ENCODE peak calls at places on chromosomes 11 and 22, in nine cellular contexts. R is AG04450, V is AG10803, Y is heart right ventricle, T is brain microvascular endothelial cell, C is endodermal cell, B is DND-41, K is heart left ventricle, E is BE2C. S is an unnamed sample.

GRCh38 chr11:96338910-96339703 is 3.9 kb downstream of the MAML2 start:
- DNase-seq in Y (peak), V (peak), T (peak), E (no peak), B (peak), K (peak), R (no peak), C (peak), S (peak)

GRCh38 chr11:11149671-11150459 is 203.2 kb downstream of the CSNK2A3 start:
- DNase-seq in V (no peak), R (no peak), Y (no peak), B (no peak), E (no peak), C (peak), T (no peak), K (no peak), S (peak)

GRCh38 chr22:28283025-28283654 is 364.1 kb upstream of the PITPNB start:
- DNase-seq in V (peak), K (no peak), Y (peak), T (peak), B (no peak), C (no peak), R (no peak), E (no peak), S (no peak)

GRCh38 chr11:75105462-75105925 is 8.8 kb upstream of the OR2AT4 start:
- DNase-seq in E (peak), B (no peak), T (peak), V (no peak), R (no peak), Y (no peak), C (peak), K (no peak), S (no peak)

GRCh38 chr11:266676-267439 is 11.3 kb upstream of the NLRP6 start:
- DNase-seq in K (no peak), E (no peak), B (no peak), C (no peak), V (no peak), T (no peak), Y (no peak), R (no peak), S (peak)

GRCh38 chr11:33912405-33913361 is 20.8 kb upstream of the LMO2 start:
- DNase-seq in B (no peak), Y (no peak), T (peak), R (peak), C (no peak), K (no peak), E (no peak), V (peak), S (no peak)

GRCh38 chr11:86182976-86183584 is 61.5 kb upstream of the EED start:
- DNase-seq in Y (no peak), T (no peak), V (no peak), B (no peak), K (no peak), E (no peak), R (no peak), C (no peak), S (peak)

GRCh38 chr11:706957-707816 is 1.2 kb downstream of the EPS8L2 start:
- DNase-seq in C (peak), E (no peak), T (no peak), K (no peak), Y (no peak), R (no peak), V (peak), B (no peak), S (no peak)

GRCh38 chr22:49083607-49084006 is 744.1 kb downstream of the BRD1 start:
- DNase-seq in R (no peak), B (no peak), E (no peak), C (no peak), T (no peak), Y (no peak), V (no peak), K (no peak), S (no peak)

GRCh38 chr22:36194971-36195370 is 6.6 kb downstream of the APOL4 start:
- DNase-seq in E (peak), B (peak), V (peak), C (peak), Y (peak), K (peak), R (peak), T (peak), S (peak)

GRCh38 chr11:40273192-40273732 is 1186.2 kb downstream of the LRRC4C start:
- DNase-seq in B (no peak), V (no peak), T (no peak), Y (no peak), R (no peak), K (no peak), E (peak), C (no peak), S (no peak)

GRCh38 chr11:86116386-86116726 is 47.5 kb upstream of the PICALM start:
- DNase-seq in K (no peak), C (no peak), T (peak), V (peak), R (peak), B (no peak), Y (no peak), E (no peak), S (peak)

GRCh38 chr22:20422965-20423635 is 14.5 kb downstream of the SCARF2 start:
- DNase-seq in C (no peak), T (no peak), Y (peak), K (peak), V (peak), B (no peak), E (peak), R (no peak), S (no peak)

GRCh38 chr11:2562181-2562581 is 117.4 kb downstream of the KCNQ1 start:
- DNase-seq in E (peak), B (no peak), V (no peak), Y (no peak), C (peak), T (no peak), R (no peak), K (no peak), S (no peak)

GRCh38 chr11:132073787-132074186 is 703.4 kb downstream of the NTM start:
- DNase-seq in E (no peak), R (no peak), Y (no peak), C (no peak), K (no peak), T (no peak), B (no peak), V (no peak), S (no peak)

GRCh38 chr11:11787305-11788066 is 54.3 kb upstream of the USP47 start:
- DNase-seq in K (peak), E (peak), Y (peak), C (peak), V (peak), R (peak), T (peak), B (peak), S (peak)

GRCh38 chr11:61560751-61561150 is 20.1 kb downstream of the SYT7 start:
- DNase-seq in R (no peak), E (no peak), Y (no peak), V (no peak), K (no peak), B (no peak), T (no peak), C (no peak), S (no peak)

GRCh38 chr11:86747801-86748200 is 52.5 kb upstream of the PRSS23 start:
- DNase-seq in R (no peak), Y (no peak), T (no peak), K (no peak), B (no peak), E (no peak), C (no peak), V (no peak), S (no peak)

GRCh38 chr22:50242406-50242949 is 2.3 kb downstream of the TUBGCP6 start:
- DNase-seq in K (no peak), Y (no peak), B (no peak), T (no peak), C (no peak), R (no peak), E (no peak), V (no peak), S (no peak)

GRCh38 chr22:46569055-46569847 is 31.8 kb upstream of the CELSR1 start:
- DNase-seq in B (no peak), E (no peak), R (no peak), K (no peak), V (no peak), Y (no peak), T (no peak), C (no peak), S (no peak)

GRCh38 chr22:49429066-49429465 is 398.6 kb downstream of the BRD1 start:
- DNase-seq in R (no peak), T (no peak), C (no peak), E (no peak), Y (no peak), B (no peak), V (no peak), K (no peak), S (no peak)

GRCh38 chr11:115921540-115921939 is 417.3 kb upstream of the CADM1 start:
- DNase-seq in V (no peak), K (no peak), C (no peak), B (no peak), E (no peak), Y (no peak), R (no peak), T (no peak), S (no peak)

GRCh38 chr22:49850021-49850911 is 3.4 kb upstream of the ZBED4 start:
- DNase-seq in Y (no peak), C (no peak), B (no peak), T (no peak), E (no peak), K (no peak), V (no peak), R (no peak), S (no peak)

GRCh38 chr22:36192601-36193000 is 9.0 kb downstream of the APOL4 start:
- DNase-seq in K (no peak), Y (no peak), R (no peak), E (no peak), T (no peak), V (no peak), C (no peak), B (no peak), S (no peak)

GRCh38 chr22:49767355-49768062 is 60.2 kb downstream of the BRD1 start:
- DNase-seq in R (no peak), K (no peak), B (peak), V (peak), E (peak), C (peak), T (peak), Y (no peak), S (peak)

GRCh38 chr11:71119656-71120269 is 132.6 kb downstream of the SHANK2 start:
- DNase-seq in K (no peak), V (no peak), C (no peak), E (no peak), B (no peak), R (no peak), T (no peak), Y (no peak), S (no peak)

GRCh38 chr11:64317961-64318693 is at the start of gene PRDX5:
- DNase-seq in K (peak), B (peak), Y (peak), T (peak), R (peak), V (peak), C (peak), E (peak), S (peak)

GRCh38 chr11:68806931-68807844 is 34.5 kb downstream of the CPT1A start:
- DNase-seq in C (no peak), R (peak), Y (no peak), T (peak), E (no peak), B (no peak), V (peak), K (no peak), S (no peak)

GRCh38 chr22:24434472-24435322 is 7.3 kb downstream of the ADORA2A start:
- DNase-seq in K (peak), C (peak), V (no peak), E (no peak), T (peak), B (peak), R (no peak), Y (peak), S (peak)

GRCh38 chr11:80473562-80473961 is 1032.7 kb upstream of the TENM4 start:
- DNase-seq in Y (no peak), V (no peak), K (no peak), R (no peak), C (peak), B (no peak), T (no peak), E (no peak), S (no peak)

GRCh38 chr11:4211991-4212390 is 117.4 kb downstream of the RRM1 start:
- DNase-seq in Y (no peak), C (peak), V (no peak), K (no peak), E (no peak), T (no peak), R (no peak), B (no peak), S (no peak)

GRCh38 chr11:118742304-118742703 is 48.7 kb downstream of the DDX6 start:
- DNase-seq in Y (no peak), V (no peak), K (no peak), B (no peak), E (no peak), R (no peak), T (peak), C (no peak), S (no peak)

GRCh38 chr11:108167624-108168023 is 46.3 kb downstream of the ACAT1 start:
- DNase-seq in E (no peak), K (no peak), Y (no peak), B (no peak), R (no peak), V (no peak), T (no peak), C (no peak), S (no peak)

GRCh38 chr11:76768091-76769047 is 14.8 kb upstream of the TSKU start:
- DNase-seq in E (no peak), K (peak), R (no peak), B (peak), T (no peak), C (peak), V (peak), Y (no peak), S (peak)

GRCh38 chr11:67320691-67321090 is 17.4 kb downstream of the SSH3 start:
- DNase-seq in R (no peak), C (no peak), K (no peak), B (no peak), V (no peak), E (no peak), T (no peak), Y (no peak), S (no peak)

GRCh38 chr22:47053865-47054185 is 291.4 kb downstream of the TBC1D22A start:
- DNase-seq in K (no peak), B (no peak), Y (no peak), V (peak), E (no peak), R (peak), T (peak), C (no peak), S (no peak)

GRCh38 chr22:19882446-19883381 is 28.0 kb upstream of the GNB1L start:
- DNase-seq in B (no peak), V (no peak), Y (no peak), R (no peak), E (peak), C (peak), T (no peak), K (peak), S (peak)

GRCh38 chr11:15653191-15653590 is 538.5 kb downstream of the INSC start:
- DNase-seq in E (no peak), R (no peak), C (no peak), Y (no peak), T (no peak), V (no peak), K (no peak), B (no peak), S (no peak)

GRCh38 chr11:15649371-15650104 is 534.8 kb downstream of the INSC start:
- DNase-seq in V (no peak), C (no peak), E (no peak), K (no peak), T (no peak), B (no peak), Y (no peak), R (no peak), S (no peak)

GRCh38 chr11:15651033-15651432 is 536.3 kb downstream of the INSC start:
- DNase-seq in Y (no peak), B (no peak), R (no peak), E (peak), K (no peak), T (no peak), V (no peak), C (no peak), S (no peak)

GRCh38 chr11:15651782-15652181 is 537.1 kb downstream of the INSC start:
- DNase-seq in T (no peak), K (no peak), R (no peak), E (no peak), C (no peak), B (no peak), Y (no peak), V (no peak), S (no peak)

DNA sequence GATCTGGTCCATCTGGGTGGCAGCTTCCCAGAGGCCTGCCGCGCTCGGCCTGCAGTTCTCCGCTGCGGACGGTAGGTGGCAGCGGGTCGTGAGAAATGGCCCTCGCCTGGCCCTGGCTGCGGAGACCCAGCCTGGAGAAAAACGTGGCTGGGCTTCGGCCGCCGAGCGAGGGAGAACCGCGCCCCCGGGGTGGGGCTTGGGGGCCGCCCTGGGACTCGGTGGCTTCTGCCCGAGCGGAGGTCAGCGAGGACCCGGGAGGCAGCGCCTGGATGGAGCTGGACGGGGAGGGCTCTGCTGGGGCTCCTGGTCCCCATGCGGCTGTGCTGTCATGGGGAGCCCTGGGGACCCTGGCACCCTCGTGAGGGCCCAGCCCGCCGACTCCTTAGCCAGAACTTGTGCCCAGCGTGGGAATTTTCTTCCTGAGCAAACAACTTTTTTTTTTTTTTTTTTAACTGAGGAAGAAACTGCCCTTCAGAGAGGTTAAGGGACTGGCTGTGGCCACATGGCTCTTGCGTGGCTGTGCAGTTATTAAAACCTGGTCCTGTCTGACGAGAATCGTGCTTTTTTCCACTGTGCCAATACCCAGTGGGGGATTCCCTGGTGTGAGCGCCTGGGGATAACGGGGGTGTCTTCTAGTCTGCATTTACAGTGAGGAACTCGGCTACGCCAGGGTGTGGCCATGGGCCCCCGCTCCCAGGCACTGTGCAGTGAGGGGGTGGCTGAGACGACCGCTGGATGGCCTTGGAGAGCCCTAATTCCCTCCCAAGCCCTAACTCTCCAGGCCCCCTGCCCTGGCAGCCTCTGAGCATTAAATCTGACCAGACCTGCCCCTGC is 535.6 kb downstream of the INSC start:
- DNase-seq in R (peak), E (peak), C (peak), B (peak), V (peak), T (peak), K (peak), Y (peak), S (peak)
- TF ChIP-seq CTCF in R (peak), E (peak), C (peak), B (peak), V (peak), T (peak), K (peak), Y (peak), S (peak)

GRCh38 chr11:13249992-13250391 is 27.6 kb upstream of the BMAL1 start:
- DNase-seq in C (no peak), V (no peak), R (no peak), E (no peak), T (no peak), Y (no peak), B (no peak), K (no peak), S (peak)
- TF ChIP-seq CTCF in C (peak), V (peak), R (peak), E (no peak), T (peak), Y (peak), B (no peak), K (no peak), S (no peak)

GRCh38 chr11:126863294-126863997 is 137.1 kb downstream of the KIRREL3 start:
- DNase-seq in E (no peak), K (no peak), B (no peak), C (no peak), V (no peak), R (no peak), T (no peak), Y (no peak), S (no peak)

GRCh38 chr11:126864934-126865333 is 135.6 kb downstream of the KIRREL3 start:
- DNase-seq in Y (no peak), K (no peak), V (no peak), E (no peak), R (no peak), B (no peak), C (peak), T (no peak), S (no peak)

GRCh38 chr11:126857860-126858808 is 142.4 kb downstream of the KIRREL3 start:
- DNase-seq in R (no peak), E (peak), B (peak), K (no peak), C (peak), Y (no peak), T (no peak), V (peak), S (no peak)

GRCh38 chr11:126861796-126862195 is 138.8 kb downstream of the KIRREL3 start:
- DNase-seq in R (no peak), V (no peak), C (peak), K (no peak), Y (no peak), E (no peak), B (no peak), T (no peak), S (no peak)

GRCh38 chr11:126862664-126863247 is 137.8 kb downstream of the KIRREL3 start:
- DNase-seq in K (no peak), B (peak), C (peak), V (no peak), T (no peak), Y (no peak), R (no peak), E (no peak), S (peak)
- TF ChIP-seq CTCF in K (no peak), B (peak), C (peak), V (no peak), T (no peak), Y (no peak), R (no peak), E (no peak), S (no peak)

GRCh38 chr11:130740819-130741218 is 175.5 kb downstream of the SNX19 start:
- DNase-seq in Y (no peak), C (no peak), B (no peak), K (no peak), T (no peak), R (no peak), E (no peak), V (peak), S (no peak)

GRCh38 chr11:130737866-130738431 is 178.3 kb downstream of the SNX19 start:
- DNase-seq in B (no peak), Y (peak), V (peak), C (peak), E (peak), T (peak), R (no peak), K (peak), S (no peak)

GRCh38 chr11:130737041-130737830 is 179.0 kb downstream of the SNX19 start:
- DNase-seq in B (peak), K (no peak), R (no peak), C (peak), Y (no peak), E (no peak), V (no peak), T (peak), S (no peak)

GRCh38 chr11:130738618-130739017 is 177.7 kb downstream of the SNX19 start:
- DNase-seq in Y (no peak), R (no peak), T (peak), K (no peak), V (peak), B (no peak), C (no peak), E (no peak), S (no peak)
- TF ChIP-seq CTCF in Y (no peak), R (no peak), T (no peak), K (no peak), V (no peak), B (no peak), C (no peak), E (no peak), S (no peak)

GRCh38 chr11:103897156-103897555 is 139.3 kb upstream of the DDI1 start:
- DNase-seq in Y (no peak), K (no peak), C (no peak), R (no peak), E (no peak), V (peak), B (no peak), T (no peak), S (no peak)
- TF ChIP-seq CTCF in Y (no peak), K (no peak), C (no peak), R (no peak), E (no peak), V (no peak), B (no peak), T (no peak), S (no peak)

DNA sequence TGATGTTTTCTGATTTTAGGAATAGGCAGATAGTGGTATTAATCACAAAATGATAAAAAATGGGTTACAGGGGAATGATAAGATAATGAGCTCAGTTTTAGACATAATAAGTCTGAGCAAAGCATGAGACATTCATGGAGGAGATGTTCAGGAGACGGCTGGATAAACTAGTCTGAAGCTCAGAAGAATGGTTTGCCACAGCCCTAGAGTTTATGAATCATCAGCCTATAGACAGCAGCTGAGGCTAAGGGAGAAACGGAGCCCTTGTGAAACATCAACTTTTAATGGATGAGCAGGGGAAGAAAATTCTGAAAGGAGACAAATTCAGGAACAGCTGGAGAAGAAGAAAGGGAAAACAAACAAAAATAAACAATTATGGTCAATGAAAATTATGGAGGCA is 87.2 kb downstream of the RELT start:
- DNase-seq in R (peak), B (no peak), V (peak), E (no peak), C (no peak), Y (no peak), K (no peak), T (peak), S (no peak)
- TF ChIP-seq CTCF in R (no peak), B (no peak), V (no peak), E (no peak), C (no peak), Y (no peak), K (no peak), T (no peak), S (no peak)

S was measured in activated CD8-positive, alpha-beta T cell treated with anti-CD3 and anti-CD28 coated beads for 36 hours.